ENCODE peak calls at places on chromosomes 7 and 10, in nine cellular contexts. One of them, this sample, is unnamed.

GRCh38 chr10:27448926-27449325 is 55.2 kb upstream of the RAB18 start:
- DNase-seq in skeletal muscle cell: peak
- DNase-seq in NCI-H748 treated with DMSO at 0.1 percent for 48 hours: no peak
- DNase-seq in NCI-H2029: no peak
- DNase-seq in MV-4-11: peak
- DNase-seq in foreskin melanocyte: peak
- DNase-seq in activated CD8-positive, alpha-beta memory T cell treated with anti-CD3 and anti-CD28 coated beads for 48 hours: no peak
- DNase-seq in activated gamma-delta T cell treated with Interleukin-2 at 50 U/mL for 16 hours: no peak
- DNase-seq in CD4-positive, alpha-beta memory T cell: no peak
- DNase-seq in this sample: no peak

GRCh38 chr10:50637003-50637579 is 13.3 kb upstream of the SGMS1 start:
- DNase-seq in skeletal muscle cell: no peak
- DNase-seq in NCI-H748 treated with DMSO at 0.1 percent for 48 hours: no peak
- DNase-seq in NCI-H2029: no peak
- DNase-seq in MV-4-11: no peak
- DNase-seq in foreskin melanocyte: no peak
- DNase-seq in activated CD8-positive, alpha-beta memory T cell treated with anti-CD3 and anti-CD28 coated beads for 48 hours: no peak
- DNase-seq in activated gamma-delta T cell treated with Interleukin-2 at 50 U/mL for 16 hours: no peak
- DNase-seq in CD4-positive, alpha-beta memory T cell: peak
- DNase-seq in this sample: no peak

GRCh38 chr10:45339896-45340295 is 24.5 kb upstream of the OR13A1 start:
- DNase-seq in skeletal muscle cell: no peak
- DNase-seq in NCI-H748 treated with DMSO at 0.1 percent for 48 hours: no peak
- DNase-seq in NCI-H2029: no peak
- DNase-seq in MV-4-11: no peak
- DNase-seq in foreskin melanocyte: no peak
- DNase-seq in activated CD8-positive, alpha-beta memory T cell treated with anti-CD3 and anti-CD28 coated beads for 48 hours: no peak
- DNase-seq in activated gamma-delta T cell treated with Interleukin-2 at 50 U/mL for 16 hours: no peak
- DNase-seq in CD4-positive, alpha-beta memory T cell: no peak
- DNase-seq in this sample: no peak

GRCh38 chr7:156419782-156420181 is 220.8 kb upstream of the RNF32 start:
- DNase-seq in skeletal muscle cell: no peak
- DNase-seq in NCI-H748 treated with DMSO at 0.1 percent for 48 hours: peak
- DNase-seq in NCI-H2029: no peak
- DNase-seq in MV-4-11: no peak
- DNase-seq in foreskin melanocyte: no peak
- DNase-seq in activated CD8-positive, alpha-beta memory T cell treated with anti-CD3 and anti-CD28 coated beads for 48 hours: no peak
- DNase-seq in activated gamma-delta T cell treated with Interleukin-2 at 50 U/mL for 16 hours: no peak
- DNase-seq in CD4-positive, alpha-beta memory T cell: no peak
- DNase-seq in this sample: no peak

GRCh38 chr10:121926669-121927360 is 1.0 kb downstream of the ATE1 start:
- DNase-seq in skeletal muscle cell: no peak
- DNase-seq in NCI-H748 treated with DMSO at 0.1 percent for 48 hours: no peak
- DNase-seq in NCI-H2029: peak
- DNase-seq in MV-4-11: peak
- DNase-seq in foreskin melanocyte: peak
- DNase-seq in activated CD8-positive, alpha-beta memory T cell treated with anti-CD3 and anti-CD28 coated beads for 48 hours: no peak
- DNase-seq in activated gamma-delta T cell treated with Interleukin-2 at 50 U/mL for 16 hours: no peak
- DNase-seq in CD4-positive, alpha-beta memory T cell: peak
- DNase-seq in this sample: peak

GRCh38 chr10:78524342-78524741 is 490.7 kb downstream of the RPS24 start:
- DNase-seq in skeletal muscle cell: no peak
- DNase-seq in NCI-H748 treated with DMSO at 0.1 percent for 48 hours: no peak
- DNase-seq in NCI-H2029: no peak
- DNase-seq in MV-4-11: no peak
- DNase-seq in foreskin melanocyte: no peak
- DNase-seq in activated CD8-positive, alpha-beta memory T cell treated with anti-CD3 and anti-CD28 coated beads for 48 hours: no peak
- DNase-seq in activated gamma-delta T cell treated with Interleukin-2 at 50 U/mL for 16 hours: no peak
- DNase-seq in CD4-positive, alpha-beta memory T cell: no peak
- DNase-seq in this sample: no peak

GRCh38 chr7:22485189-22485588 is 14.8 kb downstream of the STEAP1B start:
- DNase-seq in skeletal muscle cell: no peak
- DNase-seq in NCI-H748 treated with DMSO at 0.1 percent for 48 hours: no peak
- DNase-seq in NCI-H2029: no peak
- DNase-seq in MV-4-11: no peak
- DNase-seq in foreskin melanocyte: no peak
- DNase-seq in activated CD8-positive, alpha-beta memory T cell treated with anti-CD3 and anti-CD28 coated beads for 48 hours: no peak
- DNase-seq in activated gamma-delta T cell treated with Interleukin-2 at 50 U/mL for 16 hours: no peak
- DNase-seq in CD4-positive, alpha-beta memory T cell: no peak
- DNase-seq in this sample: no peak

GRCh38 chr10:91779011-91779605 is 19.1 kb upstream of the TNKS2 start:
- DNase-seq in skeletal muscle cell: no peak
- DNase-seq in NCI-H748 treated with DMSO at 0.1 percent for 48 hours: no peak
- DNase-seq in NCI-H2029: no peak
- DNase-seq in MV-4-11: no peak
- DNase-seq in foreskin melanocyte: no peak
- DNase-seq in activated CD8-positive, alpha-beta memory T cell treated with anti-CD3 and anti-CD28 coated beads for 48 hours: no peak
- DNase-seq in activated gamma-delta T cell treated with Interleukin-2 at 50 U/mL for 16 hours: no peak
- DNase-seq in CD4-positive, alpha-beta memory T cell: no peak
- DNase-seq in this sample: no peak

GRCh38 chr7:28207486-28208158 is 27.0 kb upstream of the JAZF1 start:
- DNase-seq in skeletal muscle cell: no peak
- DNase-seq in NCI-H748 treated with DMSO at 0.1 percent for 48 hours: no peak
- DNase-seq in NCI-H2029: no peak
- DNase-seq in MV-4-11: no peak
- DNase-seq in foreskin melanocyte: no peak
- DNase-seq in activated CD8-positive, alpha-beta memory T cell treated with anti-CD3 and anti-CD28 coated beads for 48 hours: no peak
- DNase-seq in activated gamma-delta T cell treated with Interleukin-2 at 50 U/mL for 16 hours: no peak
- DNase-seq in CD4-positive, alpha-beta memory T cell: no peak
- DNase-seq in this sample: no peak

GRCh38 chr10:133276435-133277201 is at the start of gene ADAM8:
- DNase-seq in skeletal muscle cell: no peak
- DNase-seq in NCI-H748 treated with DMSO at 0.1 percent for 48 hours: no peak
- DNase-seq in NCI-H2029: no peak
- DNase-seq in MV-4-11: no peak
- DNase-seq in foreskin melanocyte: no peak
- DNase-seq in activated CD8-positive, alpha-beta memory T cell treated with anti-CD3 and anti-CD28 coated beads for 48 hours: no peak
- DNase-seq in activated gamma-delta T cell treated with Interleukin-2 at 50 U/mL for 16 hours: peak
- DNase-seq in CD4-positive, alpha-beta memory T cell: peak
- DNase-seq in this sample: no peak

GRCh38 chr10:15197276-15197675 is 28.8 kb upstream of the NMT2 start:
- DNase-seq in skeletal muscle cell: no peak
- DNase-seq in NCI-H748 treated with DMSO at 0.1 percent for 48 hours: no peak
- DNase-seq in NCI-H2029: no peak
- DNase-seq in MV-4-11: no peak
- DNase-seq in foreskin melanocyte: no peak
- DNase-seq in activated CD8-positive, alpha-beta memory T cell treated with anti-CD3 and anti-CD28 coated beads for 48 hours: no peak
- DNase-seq in activated gamma-delta T cell treated with Interleukin-2 at 50 U/mL for 16 hours: no peak
- DNase-seq in CD4-positive, alpha-beta memory T cell: no peak
- DNase-seq in this sample: no peak

GRCh38 chr10:71348850-71349249 is 29.8 kb downstream of the SLC29A3 start:
- DNase-seq in skeletal muscle cell: no peak
- DNase-seq in NCI-H748 treated with DMSO at 0.1 percent for 48 hours: no peak
- DNase-seq in NCI-H2029: no peak
- DNase-seq in MV-4-11: no peak
- DNase-seq in foreskin melanocyte: no peak
- DNase-seq in activated CD8-positive, alpha-beta memory T cell treated with anti-CD3 and anti-CD28 coated beads for 48 hours: no peak
- DNase-seq in activated gamma-delta T cell treated with Interleukin-2 at 50 U/mL for 16 hours: no peak
- DNase-seq in CD4-positive, alpha-beta memory T cell: no peak
- DNase-seq in this sample: no peak